ENCODE peak calls at places on chromosome 1, in nine cellular contexts. C, J, Z, L, A, S, Q, M and H are unnamed samples.

GRCh38 chr1:204127597-204128242 is 24.1 kb downstream of the ETNK2 start:
- DNase-seq in C (peak; percentile 88), J (peak; percentile 42), L (peak; percentile 85), S (peak; percentile 80), M (peak; percentile 58), Z (no peak), Q (peak; percentile 62), A (peak; percentile 84), H (no peak)

GRCh38 chr1:199150764-199151163 is 511.9 kb downstream of the PTPRC start:
- DNase-seq in Z (no peak), M (no peak), Q (no peak), L (no peak), A (no peak), S (no peak), C (no peak), J (no peak), H (no peak)

GRCh38 chr1:234708700-234709395 is 98.9 kb upstream of the IRF2BP2 start:
- DNase-seq in M (no peak), J (no peak), Z (no peak), L (no peak), C (no peak), S (no peak), Q (no peak), A (no peak), H (no peak)

GRCh38 chr1:193183019-193183643 is 3.3 kb downstream of the B3GALT2 start:
- DNase-seq in A (no peak), Q (peak; percentile 51), M (peak; percentile 37), J (no peak), L (peak; percentile 74), Z (no peak), S (peak; percentile 16), C (peak; percentile 87), H (no peak)

GRCh38 chr1:24224086-24224485 is 37.0 kb upstream of the IFNLR1 start:
- DNase-seq in J (no peak), L (no peak), S (no peak), C (no peak), Q (no peak), A (no peak), Z (no peak), M (no peak), H (no peak)

GRCh38 chr1:9315411-9316079 is 22.9 kb downstream of the SPSB1 start:
- DNase-seq in Z (no peak), Q (no peak), L (no peak), C (peak; percentile 83), A (no peak), M (no peak), J (peak; percentile 13), S (no peak), H (no peak)

GRCh38 chr1:91501527-91501859 is 842 bp downstream of the CDC7 start:
- DNase-seq in J (no peak), M (no peak), Z (no peak), A (no peak), L (no peak), Q (no peak), C (peak; percentile 72), S (no peak), H (no peak)

GRCh38 chr1:235834620-235835019 is 32.1 kb downstream of the LYST start:
- DNase-seq in Z (no peak), Q (no peak), S (no peak), L (no peak), C (no peak), A (no peak), J (no peak), M (no peak), H (no peak)

GRCh38 chr1:234715252-234715945 is 105.4 kb upstream of the IRF2BP2 start:
- DNase-seq in M (no peak), Z (no peak), A (peak; percentile 31), J (no peak), L (no peak), Q (no peak), S (no peak), C (no peak), H (no peak)

GRCh38 chr1:246930830-246931548 is 759 bp downstream of the AHCTF1 start:
- DNase-seq in L (peak; percentile 54), A (peak; percentile 65), M (peak; percentile 30), S (peak; percentile 61), Z (peak; percentile 42), J (peak; percentile 55), Q (no peak), C (peak; percentile 82), H (peak; percentile 14)

GRCh38 chr1:39483276-39483675 is 8.2 kb upstream of the BMP8A start:
- DNase-seq in J (no peak), L (no peak), Z (no peak), A (no peak), M (no peak), C (no peak), S (no peak), Q (no peak), H (no peak)
- H3K36me3 ChIP-seq in J (peaks cover 94% of the 10 kb centered on the region), L (peaks cover 76% of the 10 kb centered on the region), Z (no peaks in the 10 kb centered on the region), A (peaks cover 11% of the 10 kb centered on the region), M (peaks cover 93% of the 10 kb centered on the region), C (peaks cover 87% of the 10 kb centered on the region), S (no peaks in the 10 kb centered on the region), Q (peaks cover 14% of the 10 kb centered on the region), H (peaks cover 45% of the 10 kb centered on the region)

GRCh38 chr1:43552059-43552742 is 21.5 kb downstream of the PTPRF start:
- DNase-seq in C (no peak), A (no peak), Q (no peak), M (no peak), J (no peak), Z (no peak), L (no peak), S (peak; percentile 64), H (no peak)
- H3K4me1 ChIP-seq in C (peaks cover 49% of the 10 kb centered on the region), A (peaks cover 11% of the 10 kb centered on the region), Q (peaks cover 37% of the 10 kb centered on the region), M (peaks cover 11% of the 10 kb centered on the region), J (peaks cover 10% of the 10 kb centered on the region), Z (peaks cover 10% of the 10 kb centered on the region), L (peaks cover 20% of the 10 kb centered on the region), S (peaks cover 71% of the 10 kb centered on the region), H (no peaks in the 10 kb centered on the region)

GRCh38 chr1:233140974-233141373 is 154.6 kb downstream of the PCNX2 start:
- DNase-seq in A (no peak), J (no peak), S (no peak), L (no peak), Z (no peak), M (no peak), Q (no peak), C (peak; percentile 84), H (no peak)
- H3K36me3 ChIP-seq in A (no peaks in the 10 kb centered on the region), J (no peaks in the 10 kb centered on the region), S (no peaks in the 10 kb centered on the region), L (no peaks in the 10 kb centered on the region), Z (no peaks in the 10 kb centered on the region), M (no peaks in the 10 kb centered on the region), Q (no peaks in the 10 kb centered on the region), C (peaks cover 16% of the 10 kb centered on the region), H (no peaks in the 10 kb centered on the region)

GRCh38 chr1:77037990-77038389 is 170.7 kb downstream of the ST6GALNAC5 start:
- DNase-seq in L (no peak), S (no peak), M (no peak), A (no peak), C (peak; percentile 39), Z (no peak), J (no peak), Q (no peak), H (no peak)

GRCh38 chr1:77037038-77037437 is 169.8 kb downstream of the ST6GALNAC5 start:
- DNase-seq in L (no peak), Q (no peak), M (no peak), A (no peak), Z (no peak), C (no peak), J (no peak), S (no peak), H (no peak)

GRCh38 chr1:77040817-77041216 is 173.5 kb downstream of the ST6GALNAC5 start:
- DNase-seq in L (no peak), S (no peak), A (no peak), Z (no peak), M (no peak), Q (no peak), J (no peak), C (no peak), H (no peak)

GRCh38 chr1:77039739-77040138 is 172.5 kb downstream of the ST6GALNAC5 start:
- DNase-seq in S (peak; percentile 40), M (no peak), J (no peak), Z (no peak), L (no peak), A (no peak), C (peak; percentile 96), Q (peak; percentile 66), H (no peak)

GRCh38 chr1:77036560-77036959 is 169.3 kb downstream of the ST6GALNAC5 start:
- DNase-seq in A (no peak), L (peak; percentile 61), Z (no peak), J (no peak), Q (no peak), M (no peak), S (no peak), C (peak; percentile 49), H (no peak)
- H3K4me1 ChIP-seq in A (no peaks in the 10 kb centered on the region), L (no peaks in the 10 kb centered on the region), Z (no peaks in the 10 kb centered on the region), J (no peaks in the 10 kb centered on the region), Q (no peaks in the 10 kb centered on the region), M (no peaks in the 10 kb centered on the region), S (no peaks in the 10 kb centered on the region), C (peaks cover 7% of the 10 kb centered on the region), H (no peaks in the 10 kb centered on the region)

DNA sequence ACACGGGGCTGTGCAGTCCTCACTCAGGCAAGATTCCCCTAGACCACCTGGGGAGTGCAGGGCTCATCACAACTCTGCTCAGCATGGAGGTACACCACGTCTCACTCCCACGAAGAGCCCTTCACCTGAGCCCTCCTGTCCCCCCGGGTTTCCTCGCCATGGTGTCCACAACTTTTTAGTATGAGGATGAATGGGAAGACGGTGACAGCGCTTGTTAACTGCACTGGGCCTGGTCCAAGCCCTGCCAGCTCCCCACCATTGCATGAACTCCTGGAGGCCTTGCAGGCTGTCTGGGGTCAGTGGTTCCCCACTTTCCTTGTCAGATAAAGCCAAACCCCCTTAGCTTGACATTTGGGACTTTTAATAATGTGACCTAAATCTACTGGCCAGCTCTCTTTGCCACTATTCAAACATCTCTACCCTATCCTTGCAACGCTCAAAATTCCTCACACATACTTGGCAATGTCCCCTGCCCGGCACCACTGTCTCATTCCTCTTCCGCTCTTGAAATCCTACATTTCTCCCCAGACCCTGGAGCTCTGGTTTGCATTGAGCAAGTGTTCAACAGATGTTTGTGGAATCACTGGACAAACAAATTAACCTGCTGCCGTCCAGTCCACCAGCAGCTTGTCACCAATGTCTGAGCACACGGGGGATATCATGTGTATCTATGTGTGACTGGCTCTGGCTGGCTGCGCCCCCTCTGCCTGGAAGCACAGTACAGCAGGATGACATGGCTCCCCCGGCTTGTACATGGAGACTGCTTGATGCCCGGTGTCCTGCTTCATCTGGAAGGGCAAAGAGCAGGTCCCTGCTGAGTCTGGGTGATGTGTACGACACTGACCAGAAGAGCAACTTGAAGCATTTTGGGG is 11.2 kb downstream of the TMEM9 start:
- DNase-seq in J (no peak), Q (no peak), Z (no peak), C (no peak), S (no peak), L (no peak), A (no peak), M (no peak), H (no peak)
- H3K36me3 ChIP-seq in J (peaks cover 81% of the 10 kb centered on the region), Q (peaks cover 29% of the 10 kb centered on the region), Z (no peaks in the 10 kb centered on the region), C (peaks cover 44% of the 10 kb centered on the region), S (no peaks in the 10 kb centered on the region), L (peaks cover 47% of the 10 kb centered on the region), A (no peaks in the 10 kb centered on the region), M (peaks cover 100% of the 10 kb centered on the region), H (peaks cover 29% of the 10 kb centered on the region)

DNA sequence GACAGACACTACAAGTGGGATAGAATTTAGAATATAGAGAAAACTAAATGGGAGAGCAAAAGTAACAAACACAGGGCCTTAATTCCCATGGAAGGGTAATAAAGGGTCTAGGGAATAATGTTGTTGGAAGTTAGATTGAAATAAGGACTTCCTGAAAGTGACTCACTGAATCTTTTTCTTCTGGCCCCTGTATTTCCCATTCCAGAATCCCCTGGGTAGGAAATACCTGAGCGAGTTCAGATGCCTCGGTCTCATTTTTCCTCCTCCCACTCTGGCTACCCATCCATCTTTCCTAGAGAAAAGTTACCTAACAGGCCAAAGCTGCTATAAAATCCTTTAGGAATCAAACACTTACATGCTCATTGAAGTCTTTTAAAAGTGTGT is 3.1 kb upstream of the MEF2D start:
- DNase-seq in C (no peak), S (no peak), L (no peak), Q (no peak), Z (no peak), J (no peak), M (no peak), A (no peak), H (no peak)
- H3K4me1 ChIP-seq in C (peaks cover 47% of the 10 kb centered on the region), S (peaks cover 52% of the 10 kb centered on the region), L (peaks cover 49% of the 10 kb centered on the region), Q (peaks cover 46% of the 10 kb centered on the region), Z (peaks cover 41% of the 10 kb centered on the region), J (peaks cover 85% of the 10 kb centered on the region), M (peaks cover 30% of the 10 kb centered on the region), A (no peaks in the 10 kb centered on the region), H (peaks cover 74% of the 10 kb centered on the region)